ENCODE peak calls at places on chromosomes 16 and 17, in ten cellular contexts. S is KBM-7; O is cardiac muscle cell; V is stomach; R is activated naive CD8-positive, alpha-beta T cell treated with anti-CD3 and anti-CD28 coated beads for 36 hours; L is uterus; X is OCI-LY7; N is heart right ventricle; Z is T-helper 9 cell; P is osteoblast. U is an unnamed sample.

GRCh38 chr17:48322060-48322459 is 108.0 kb downstream of the SKAP1 start:
- DNase-seq in S (peak), O (peak), V (no peak), R (no peak), L (no peak), X (peak), N (no peak), Z (no peak), P (peak), U (no peak)

GRCh38 chr17:80845863-80846671 is 145.6 kb upstream of the CHMP6 start:
- DNase-seq in S (no peak), O (no peak), V (no peak), R (no peak), L (no peak), X (peak), N (no peak), Z (no peak), P (no peak), U (no peak)

GRCh38 chr17:82867763-82868325 is 28.0 kb upstream of the ZNF750 start:
- DNase-seq in S (no peak), O (no peak), V (no peak), R (no peak), L (no peak), X (no peak), N (no peak), Z (no peak), P (no peak), U (no peak)

GRCh38 chr17:44672479-44673093 is 16.3 kb downstream of the MEIOC start:
- DNase-seq in S (peak), O (peak), V (no peak), R (no peak), L (no peak), X (peak), N (no peak), Z (no peak), P (peak), U (no peak)

GRCh38 chr17:77363821-77364361 is 223.1 kb downstream of the SEC14L1 start:
- DNase-seq in S (no peak), O (peak), V (no peak), R (peak), L (peak), X (no peak), N (peak), Z (no peak), P (peak), U (no peak)

GRCh38 chr16:27978876-27979275 is 84.6 kb downstream of the GSG1L start:
- DNase-seq in S (no peak), O (no peak), V (no peak), R (no peak), L (no peak), X (no peak), N (no peak), Z (no peak), P (no peak), U (no peak)

GRCh38 chr16:88524274-88524972 is 45.8 kb upstream of the ZC3H18 start:
- DNase-seq in S (no peak), O (no peak), V (peak), R (no peak), L (no peak), X (no peak), N (peak), Z (no peak), P (no peak), U (no peak)

GRCh38 chr17:80605326-80606066 is 60.9 kb downstream of the RPTOR start:
- DNase-seq in S (peak), O (peak), V (no peak), R (peak), L (no peak), X (peak), N (no peak), Z (no peak), P (peak), U (no peak)

U was measured in nephron progenitor cell.